ENCODE peak calls at places on chromosome 7, in six cellular contexts. F is upper lobe of right lung; G is ascending aorta; U is CD8-positive, alpha-beta T cell; I is heart left ventricle; S is colonic mucosa. N is an unnamed sample.

GRCh38 chr7:37921340-37921805 is 933 bp downstream of the EPDR1 start:
- DNase-seq in F (no peak), G (no peak), U (no peak), I (peak; percentile 61), S (peak; percentile 38), N (no peak)

GRCh38 chr7:46619723-46620310 is 698.7 kb upstream of the IGFBP3 start:
- DNase-seq in F (no peak), G (no peak), U (no peak), I (no peak), S (no peak), N (no peak)

GRCh38 chr7:129095258-129095657 is 40.3 kb upstream of the TNPO3 start:
- DNase-seq in F (no peak), G (no peak), U (no peak), I (no peak), S (no peak), N (no peak)

GRCh38 chr7:19099924-19100323 is 17.5 kb downstream of the TWIST1 start:
- DNase-seq in F (no peak), G (no peak), U (no peak), I (no peak), S (no peak), N (no peak)

GRCh38 chr7:101558742-101559325 is 70.3 kb downstream of the MYL10 start:
- DNase-seq in F (no peak), G (no peak), U (no peak), I (no peak), S (no peak), N (no peak)

GRCh38 chr7:156261581-156261980 is 379.0 kb upstream of the RNF32 start:
- DNase-seq in F (no peak), G (no peak), U (no peak), I (no peak), S (no peak), N (no peak)

GRCh38 chr7:12199363-12199762 is 11.7 kb upstream of the TMEM106B start:
- DNase-seq in F (no peak), G (no peak), U (no peak), I (no peak), S (no peak), N (no peak)

GRCh38 chr7:137760111-137760510 is 86.7 kb downstream of the DGKI start:
- DNase-seq in F (no peak), G (no peak), U (no peak), I (no peak), S (no peak), N (no peak)

GRCh38 chr7:94375713-94376112 is 19.0 kb upstream of the COL1A2 start:
- DNase-seq in F (no peak), G (no peak), U (no peak), I (peak; percentile 36), S (no peak), N (no peak)

GRCh38 chr7:106037489-106038176 is 74.5 kb downstream of the SYPL1 start:
- DNase-seq in F (no peak), G (no peak), U (no peak), I (peak; percentile 56), S (no peak), N (no peak)

DNA sequence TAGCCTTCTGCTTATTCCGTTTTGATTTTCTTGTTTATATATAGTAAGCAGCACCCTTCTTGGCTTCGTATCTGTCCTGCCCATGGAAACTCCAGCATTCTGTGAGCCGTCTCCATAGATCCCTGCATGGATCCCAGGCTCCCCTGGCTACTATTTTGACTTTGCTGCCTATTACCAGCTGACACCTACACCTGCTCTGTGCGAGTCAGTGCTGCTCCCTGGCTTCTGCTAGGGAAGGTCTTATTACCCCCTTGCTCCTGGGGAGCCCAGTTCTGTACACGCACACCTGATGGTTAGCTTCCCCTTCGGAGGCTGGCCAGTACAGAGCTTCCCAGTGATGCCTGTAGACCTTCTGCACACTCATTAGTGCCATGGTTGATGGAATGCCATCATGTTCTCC is 35.4 kb downstream of the NACAD start:
- DNase-seq in F (no peak), G (no peak), U (no peak), I (no peak), S (no peak), N (no peak)
- TF ChIP-seq CTCF in F (no peak), G (no peak), U (no peak), I (no peak), S (no peak), N (no peak)

GRCh38 chr7:4149645-4150044 is 532.5 kb upstream of the FOXK1 start:
- DNase-seq in F (no peak), G (no peak), U (no peak), I (no peak), S (no peak), N (no peak)

GRCh38 chr7:4151524-4151923 is 530.6 kb upstream of the FOXK1 start:
- DNase-seq in F (no peak), G (no peak), U (no peak), I (no peak), S (no peak), N (no peak)

GRCh38 chr7:4151926-4152549 is 530.1 kb upstream of the FOXK1 start:
- DNase-seq in F (no peak), G (no peak), U (no peak), I (no peak), S (no peak), N (no peak)

GRCh38 chr7:4149236-4149635 is 532.9 kb upstream of the FOXK1 start:
- DNase-seq in F (no peak), G (no peak), U (no peak), I (no peak), S (no peak), N (no peak)

GRCh38 chr7:4150731-4151130 is 531.4 kb upstream of the FOXK1 start:
- DNase-seq in F (no peak), G (no peak), U (no peak), I (no peak), S (no peak), N (no peak)
- H3K9me3 ChIP-seq in F (no peaks in the 10 kb centered on the region), G (no peaks in the 10 kb centered on the region), U (no peaks in the 10 kb centered on the region), I (no peaks in the 10 kb centered on the region), S (no peaks in the 10 kb centered on the region), N (no peaks in the 10 kb centered on the region)

DNA sequence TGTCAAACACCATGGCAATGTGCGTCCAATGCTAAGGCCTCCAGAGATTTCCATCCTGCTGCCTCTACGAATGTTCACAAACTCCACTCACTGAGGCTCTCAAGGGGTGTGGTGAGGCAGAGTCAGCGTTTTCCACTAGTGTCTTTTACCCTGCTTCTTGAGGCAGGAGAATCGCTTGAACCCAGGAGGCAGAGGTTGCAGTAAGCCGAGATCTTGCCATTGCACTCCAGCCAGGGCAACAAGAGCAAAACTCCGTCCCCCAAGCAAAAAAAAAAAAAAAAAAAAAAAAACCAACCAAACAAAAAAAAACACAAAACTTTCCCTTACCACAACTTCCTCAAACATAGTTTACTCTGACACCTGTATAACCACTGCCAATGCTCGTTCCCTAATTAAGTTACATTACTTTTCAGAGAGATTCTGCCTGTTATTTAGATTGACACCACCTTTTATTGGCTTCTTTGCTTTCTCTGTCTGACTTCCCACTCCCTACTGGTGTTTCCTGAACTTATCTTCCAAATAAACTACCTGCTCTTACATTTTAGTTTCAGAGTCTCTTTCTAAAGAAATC is 102.1 kb upstream of the ZNF746 start:
- DNase-seq in F (no peak), G (no peak), U (no peak), I (no peak), S (no peak), N (no peak)
- H3K36me3 ChIP-seq in F (peaks cover 50% of the 10 kb centered on the region), G (peaks cover 66% of the 10 kb centered on the region), U (no peaks in the 10 kb centered on the region), I (no peaks in the 10 kb centered on the region), S (no peaks in the 10 kb centered on the region), N (peaks cover 26% of the 10 kb centered on the region)

GRCh38 chr7:139827042-139827441 is 2.0 kb upstream of the TBXAS1 start:
- DNase-seq in F (no peak), G (no peak), U (no peak), I (no peak), S (no peak), N (no peak)
- TF ChIP-seq CTCF in F (no peak), G (no peak), U (no peak), I (no peak), S (no peak), N (peak; percentile 21)

GRCh38 chr7:6652446-6653011 is 15.4 kb downstream of the ZNF316 start:
- DNase-seq in F (peak; percentile 54), G (no peak), U (no peak), I (no peak), S (no peak), N (no peak)
- H3K9me3 ChIP-seq in F (no peaks in the 10 kb centered on the region), G (peaks cover 5% of the 10 kb centered on the region), U (no peaks in the 10 kb centered on the region), I (no peaks in the 10 kb centered on the region), S (no peaks in the 10 kb centered on the region), N (peaks cover 7% of the 10 kb centered on the region)

GRCh38 chr7:99039384-99039891 is 104.5 kb downstream of the SMURF1 start:
- DNase-seq in F (no peak), G (no peak), U (no peak), I (no peak), S (peak; percentile 35), N (no peak)

GRCh38 chr7:99040104-99040958 is 103.6 kb downstream of the SMURF1 start:
- DNase-seq in F (peak; percentile 73), G (peak; percentile 46), U (peak; percentile 50), I (peak; percentile 91), S (peak; percentile 92), N (peak; percentile 91)

GRCh38 chr7:99037327-99037940 is 106.5 kb downstream of the SMURF1 start:
- DNase-seq in F (no peak), G (no peak), U (no peak), I (no peak), S (no peak), N (no peak)

GRCh38 chr7:99036531-99037175 is 107.3 kb downstream of the SMURF1 start:
- DNase-seq in F (no peak), G (no peak), U (no peak), I (no peak), S (no peak), N (peak; percentile 76)

DNA sequence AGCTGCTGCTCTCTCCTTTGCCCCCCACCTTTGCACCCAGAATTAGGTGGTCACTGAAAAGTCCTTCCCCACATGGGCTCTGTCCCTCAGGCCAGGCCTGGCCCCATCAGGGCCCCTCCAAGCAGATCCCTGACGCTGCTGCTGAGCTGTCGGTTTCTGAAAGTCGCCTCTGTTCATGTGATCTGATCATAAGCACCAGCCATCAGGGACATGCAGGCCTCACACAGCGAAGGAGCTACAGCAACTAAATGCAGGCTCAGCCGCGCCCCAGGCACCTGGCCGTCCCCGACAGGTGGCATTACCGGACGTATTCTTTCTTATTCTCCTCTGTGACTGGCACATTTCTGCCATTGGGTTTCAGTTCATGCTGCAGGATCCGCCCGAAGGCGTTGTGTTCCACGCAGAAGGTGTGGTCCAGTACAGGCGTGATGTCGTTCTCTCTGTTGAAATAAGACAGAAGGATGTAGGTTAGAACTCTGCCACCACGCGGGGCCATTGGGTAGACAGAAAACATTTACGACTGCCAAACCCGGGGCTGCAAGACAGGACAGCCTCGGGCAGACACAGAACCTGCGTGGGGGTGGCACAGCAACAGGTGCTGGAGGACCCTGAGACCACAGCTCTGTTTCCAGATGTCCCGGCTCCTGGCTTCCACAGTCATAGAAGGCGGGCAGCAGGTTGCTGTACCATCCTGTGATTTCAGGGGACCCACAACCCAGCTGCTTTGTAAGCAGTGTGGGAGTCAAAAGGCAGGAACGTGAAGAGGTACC is 105.6 kb downstream of the SMURF1 start:
- DNase-seq in F (no peak), G (no peak), U (no peak), I (no peak), S (no peak), N (no peak)
- H3K36me3 ChIP-seq in F (peaks cover 99% of the 10 kb centered on the region), G (peaks cover 81% of the 10 kb centered on the region), U (peaks cover 53% of the 10 kb centered on the region), I (no peaks in the 10 kb centered on the region), S (peaks cover 43% of the 10 kb centered on the region), N (peaks cover 87% of the 10 kb centered on the region)